ENCODE peak calls at places on chromosome 15, in eight cellular contexts. One of them, this sample, is unnamed.

GRCh38 chr15:51969728-51970127 is 1.9 kb downstream of the LEO1 start:
- DNase-seq in psoas muscle: no peak
- DNase-seq in uterus: no peak
- DNase-seq in tibial nerve: no peak
- DNase-seq in testis: no peak
- DNase-seq in fibroblast of lung: no peak
- DNase-seq in stomach: no peak
- DNase-seq in CD8-positive, alpha-beta T cell: no peak
- DNase-seq in this sample: no peak

GRCh38 chr15:40441012-40441735 is 421 bp downstream of the BAHD1 start:
- DNase-seq in psoas muscle: no peak
- DNase-seq in uterus: no peak
- DNase-seq in tibial nerve: peak
- DNase-seq in testis: no peak
- DNase-seq in fibroblast of lung: no peak
- DNase-seq in stomach: no peak
- DNase-seq in CD8-positive, alpha-beta T cell: no peak
- DNase-seq in this sample: no peak

GRCh38 chr15:48889925-48890324 is 12.0 kb downstream of the EID1 start:
- DNase-seq in psoas muscle: no peak
- DNase-seq in uterus: no peak
- DNase-seq in tibial nerve: no peak
- DNase-seq in testis: no peak
- DNase-seq in fibroblast of lung: no peak
- DNase-seq in stomach: no peak
- DNase-seq in CD8-positive, alpha-beta T cell: no peak
- DNase-seq in this sample: no peak

GRCh38 chr15:94154255-94154654 is 77.1 kb upstream of the MCTP2 start:
- DNase-seq in psoas muscle: no peak
- DNase-seq in uterus: no peak
- DNase-seq in tibial nerve: no peak
- DNase-seq in testis: no peak
- DNase-seq in fibroblast of lung: no peak
- DNase-seq in stomach: no peak
- DNase-seq in CD8-positive, alpha-beta T cell: no peak
- DNase-seq in this sample: no peak

GRCh38 chr15:58564967-58565366 is 133.2 kb downstream of the LIPC start:
- DNase-seq in psoas muscle: no peak
- DNase-seq in uterus: no peak
- DNase-seq in tibial nerve: no peak
- DNase-seq in testis: no peak
- DNase-seq in fibroblast of lung: no peak
- DNase-seq in stomach: no peak
- DNase-seq in CD8-positive, alpha-beta T cell: no peak
- DNase-seq in this sample: no peak

GRCh38 chr15:60745469-60745971 is 266.6 kb upstream of the ICE2 start:
- DNase-seq in psoas muscle: peak
- DNase-seq in uterus: peak
- DNase-seq in tibial nerve: peak
- DNase-seq in testis: peak
- DNase-seq in fibroblast of lung: peak
- DNase-seq in stomach: no peak
- DNase-seq in CD8-positive, alpha-beta T cell: no peak
- DNase-seq in this sample: no peak

GRCh38 chr15:76229266-76229665 is 82.0 kb downstream of the ETFA start:
- DNase-seq in psoas muscle: no peak
- DNase-seq in uterus: no peak
- DNase-seq in tibial nerve: no peak
- DNase-seq in testis: no peak
- DNase-seq in fibroblast of lung: no peak
- DNase-seq in stomach: no peak
- DNase-seq in CD8-positive, alpha-beta T cell: no peak
- DNase-seq in this sample: no peak

GRCh38 chr15:52556524-52556923 is 12.3 kb downstream of the ARPP19 start:
- DNase-seq in psoas muscle: no peak
- DNase-seq in uterus: no peak
- DNase-seq in tibial nerve: no peak
- DNase-seq in testis: no peak
- DNase-seq in fibroblast of lung: no peak
- DNase-seq in stomach: no peak
- DNase-seq in CD8-positive, alpha-beta T cell: no peak
- DNase-seq in this sample: no peak

GRCh38 chr15:39360417-39360816 is 220.5 kb upstream of the THBS1 start:
- DNase-seq in psoas muscle: no peak
- DNase-seq in uterus: no peak
- DNase-seq in tibial nerve: no peak
- DNase-seq in testis: no peak
- DNase-seq in fibroblast of lung: no peak
- DNase-seq in stomach: no peak
- DNase-seq in CD8-positive, alpha-beta T cell: no peak
- DNase-seq in this sample: no peak

GRCh38 chr15:91853501-91853967 is at the start of gene SLCO3A1:
- DNase-seq in psoas muscle: peak
- DNase-seq in uterus: peak
- DNase-seq in tibial nerve: peak
- DNase-seq in testis: peak
- DNase-seq in fibroblast of lung: peak
- DNase-seq in stomach: peak
- DNase-seq in CD8-positive, alpha-beta T cell: peak
- DNase-seq in this sample: peak

GRCh38 chr15:43868412-43868811 is 41.6 kb downstream of the WDR76 start:
- DNase-seq in psoas muscle: no peak
- DNase-seq in uterus: no peak
- DNase-seq in tibial nerve: no peak
- DNase-seq in testis: no peak
- DNase-seq in fibroblast of lung: no peak
- DNase-seq in stomach: no peak
- DNase-seq in CD8-positive, alpha-beta T cell: no peak
- DNase-seq in this sample: no peak

GRCh38 chr15:77025066-77025435 is 30.1 kb downstream of the PSTPIP1 start:
- DNase-seq in psoas muscle: no peak
- DNase-seq in uterus: peak
- DNase-seq in tibial nerve: peak
- DNase-seq in testis: no peak
- DNase-seq in fibroblast of lung: no peak
- DNase-seq in stomach: no peak
- DNase-seq in CD8-positive, alpha-beta T cell: no peak
- DNase-seq in this sample: peak

DNA sequence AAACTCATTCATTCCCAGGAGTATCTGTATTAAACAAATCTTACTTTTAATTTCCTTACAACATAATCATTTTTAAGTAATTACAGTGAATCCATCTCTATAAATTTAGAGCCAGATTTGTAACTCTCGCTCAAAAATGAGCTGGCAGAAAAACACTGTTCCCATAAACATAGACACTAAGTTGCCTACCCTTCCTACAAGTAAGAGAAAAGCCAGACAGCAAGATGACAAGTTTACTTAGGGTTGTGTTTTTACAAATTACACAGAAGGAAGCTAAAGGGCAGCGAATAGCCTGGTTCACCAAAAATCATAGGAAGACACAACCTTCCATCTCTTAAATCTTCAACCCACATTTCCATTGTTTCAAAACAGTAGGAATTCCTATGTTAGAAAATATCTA is 21.8 kb downstream of the HERC1 start:
- DNase-seq in psoas muscle: no peak
- DNase-seq in uterus: no peak
- DNase-seq in tibial nerve: no peak
- DNase-seq in testis: no peak
- DNase-seq in fibroblast of lung: no peak
- DNase-seq in stomach: no peak
- DNase-seq in CD8-positive, alpha-beta T cell: no peak
- DNase-seq in this sample: no peak
- TF ChIP-seq CTCF in psoas muscle: no peak
- TF ChIP-seq CTCF in uterus: no peak
- TF ChIP-seq CTCF in tibial nerve: no peak
- TF ChIP-seq CTCF in testis: no peak
- TF ChIP-seq CTCF in fibroblast of lung: no peak
- TF ChIP-seq CTCF in stomach: no peak
- TF ChIP-seq CTCF in CD8-positive, alpha-beta T cell: no peak
- TF ChIP-seq CTCF in this sample: no peak

DNA sequence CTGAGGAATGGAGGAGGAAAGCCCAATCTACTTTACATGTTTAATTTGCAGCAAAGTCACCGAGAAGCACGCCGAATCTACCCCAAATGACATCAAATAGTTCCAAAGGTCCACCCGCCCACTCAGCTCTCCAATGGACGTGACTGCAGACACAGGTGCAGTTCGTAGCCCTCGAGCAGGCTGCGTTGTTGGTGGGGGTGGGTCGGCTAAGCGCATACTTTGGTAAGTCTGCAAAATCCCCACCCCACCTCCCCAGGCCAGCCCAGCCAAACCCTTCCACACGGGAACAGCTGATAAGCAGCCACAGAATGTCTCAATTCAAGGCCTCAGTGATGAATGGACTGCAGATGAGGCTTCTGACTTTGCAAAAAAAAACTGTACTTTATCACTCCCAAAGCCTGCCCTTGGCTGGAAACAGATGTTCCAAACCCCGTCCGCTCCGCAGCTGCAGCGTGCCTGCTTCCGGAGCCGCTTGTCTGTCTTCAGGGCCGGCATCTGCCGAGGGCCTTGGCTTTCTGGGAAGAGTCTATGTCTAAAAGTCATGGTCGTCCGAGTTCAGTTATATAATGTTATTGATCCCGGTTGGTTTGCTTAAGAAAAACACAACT is 38.2 kb downstream of the PCSK6 start:
- DNase-seq in psoas muscle: peak
- DNase-seq in uterus: peak
- DNase-seq in tibial nerve: peak
- DNase-seq in testis: peak
- DNase-seq in fibroblast of lung: peak
- DNase-seq in stomach: no peak
- DNase-seq in CD8-positive, alpha-beta T cell: no peak
- DNase-seq in this sample: peak
- H3K27ac ChIP-seq in psoas muscle: peak
- H3K27ac ChIP-seq in uterus: peak
- H3K27ac ChIP-seq in tibial nerve: no peak
- H3K27ac ChIP-seq in testis: peak
- H3K27ac ChIP-seq in fibroblast of lung: no peak
- H3K27ac ChIP-seq in stomach: peak
- H3K27ac ChIP-seq in CD8-positive, alpha-beta T cell: no peak
- H3K27ac ChIP-seq in this sample: peak

GRCh38 chr15:71125831-71126453 is 10.7 kb downstream of the THSD4 start:
- DNase-seq in psoas muscle: no peak
- DNase-seq in uterus: no peak
- DNase-seq in tibial nerve: no peak
- DNase-seq in testis: no peak
- DNase-seq in fibroblast of lung: peak
- DNase-seq in stomach: no peak
- DNase-seq in CD8-positive, alpha-beta T cell: no peak
- DNase-seq in this sample: no peak
- TF ChIP-seq CTCF in psoas muscle: peak
- TF ChIP-seq CTCF in uterus: no peak
- TF ChIP-seq CTCF in tibial nerve: no peak
- TF ChIP-seq CTCF in testis: no peak
- TF ChIP-seq CTCF in fibroblast of lung: peak
- TF ChIP-seq CTCF in stomach: no peak
- TF ChIP-seq CTCF in CD8-positive, alpha-beta T cell: no peak
- TF ChIP-seq CTCF in this sample: no peak

GRCh38 chr15:90469723-90470122 is 60.0 kb upstream of the CRTC3 start:
- DNase-seq in psoas muscle: no peak
- DNase-seq in uterus: no peak
- DNase-seq in tibial nerve: no peak
- DNase-seq in testis: no peak
- DNase-seq in fibroblast of lung: no peak
- DNase-seq in stomach: no peak
- DNase-seq in CD8-positive, alpha-beta T cell: no peak
- DNase-seq in this sample: no peak

GRCh38 chr15:90471126-90471525 is 58.6 kb upstream of the CRTC3 start:
- DNase-seq in psoas muscle: no peak
- DNase-seq in uterus: no peak
- DNase-seq in tibial nerve: no peak
- DNase-seq in testis: no peak
- DNase-seq in fibroblast of lung: no peak
- DNase-seq in stomach: no peak
- DNase-seq in CD8-positive, alpha-beta T cell: no peak
- DNase-seq in this sample: no peak

GRCh38 chr15:90471769-90472168 is 58.0 kb upstream of the CRTC3 start:
- DNase-seq in psoas muscle: no peak
- DNase-seq in uterus: no peak
- DNase-seq in tibial nerve: no peak
- DNase-seq in testis: no peak
- DNase-seq in fibroblast of lung: no peak
- DNase-seq in stomach: no peak
- DNase-seq in CD8-positive, alpha-beta T cell: no peak
- DNase-seq in this sample: no peak

GRCh38 chr15:90465930-90466567 is 63.7 kb upstream of the CRTC3 start:
- DNase-seq in psoas muscle: no peak
- DNase-seq in uterus: no peak
- DNase-seq in tibial nerve: no peak
- DNase-seq in testis: no peak
- DNase-seq in fibroblast of lung: no peak
- DNase-seq in stomach: no peak
- DNase-seq in CD8-positive, alpha-beta T cell: no peak
- DNase-seq in this sample: no peak

GRCh38 chr15:90470453-90470852 is 59.3 kb upstream of the CRTC3 start:
- DNase-seq in psoas muscle: no peak
- DNase-seq in uterus: no peak
- DNase-seq in tibial nerve: no peak
- DNase-seq in testis: no peak
- DNase-seq in fibroblast of lung: no peak
- DNase-seq in stomach: no peak
- DNase-seq in CD8-positive, alpha-beta T cell: no peak
- DNase-seq in this sample: no peak
- H3K27ac ChIP-seq in psoas muscle: peak
- H3K27ac ChIP-seq in uterus: peak
- H3K27ac ChIP-seq in tibial nerve: no peak
- H3K27ac ChIP-seq in testis: no peak
- H3K27ac ChIP-seq in fibroblast of lung: no peak
- H3K27ac ChIP-seq in stomach: no peak
- H3K27ac ChIP-seq in CD8-positive, alpha-beta T cell: no peak
- H3K27ac ChIP-seq in this sample: peak

GRCh38 chr15:38299216-38299615 is 46.6 kb downstream of the SPRED1 start:
- DNase-seq in psoas muscle: no peak
- DNase-seq in uterus: no peak
- DNase-seq in tibial nerve: no peak
- DNase-seq in testis: no peak
- DNase-seq in fibroblast of lung: peak
- DNase-seq in stomach: no peak
- DNase-seq in CD8-positive, alpha-beta T cell: no peak
- DNase-seq in this sample: no peak

GRCh38 chr15:38297623-38298388 is 45.2 kb downstream of the SPRED1 start:
- DNase-seq in psoas muscle: no peak
- DNase-seq in uterus: no peak
- DNase-seq in tibial nerve: no peak
- DNase-seq in testis: no peak
- DNase-seq in fibroblast of lung: peak
- DNase-seq in stomach: no peak
- DNase-seq in CD8-positive, alpha-beta T cell: no peak
- DNase-seq in this sample: no peak

GRCh38 chr15:38304486-38304885 is 51.9 kb downstream of the SPRED1 start:
- DNase-seq in psoas muscle: no peak
- DNase-seq in uterus: no peak
- DNase-seq in tibial nerve: no peak
- DNase-seq in testis: no peak
- DNase-seq in fibroblast of lung: no peak
- DNase-seq in stomach: no peak
- DNase-seq in CD8-positive, alpha-beta T cell: no peak
- DNase-seq in this sample: no peak

DNA sequence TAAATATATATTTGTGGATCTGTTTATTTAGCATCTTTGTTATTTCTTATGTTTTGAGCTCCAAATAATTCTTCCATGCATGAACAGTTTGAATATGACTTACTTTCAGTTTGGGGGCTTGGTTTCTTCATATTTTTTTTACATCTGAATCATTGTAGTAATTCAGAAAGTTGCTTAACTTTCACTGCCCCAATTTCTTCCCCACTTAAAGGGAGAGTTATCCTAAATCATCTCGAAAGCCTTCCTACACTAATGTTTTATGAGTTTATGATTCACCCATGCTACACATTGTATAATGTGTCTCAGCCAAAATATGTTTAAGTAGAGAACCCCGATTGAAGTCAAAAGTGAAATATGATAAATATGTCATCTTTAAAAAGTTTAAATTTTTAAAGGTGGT is 47.8 kb downstream of the SPRED1 start:
- DNase-seq in psoas muscle: no peak
- DNase-seq in uterus: no peak
- DNase-seq in tibial nerve: no peak
- DNase-seq in testis: no peak
- DNase-seq in fibroblast of lung: peak
- DNase-seq in stomach: no peak
- DNase-seq in CD8-positive, alpha-beta T cell: no peak
- DNase-seq in this sample: no peak
- TF ChIP-seq CTCF in psoas muscle: no peak
- TF ChIP-seq CTCF in uterus: no peak
- TF ChIP-seq CTCF in tibial nerve: no peak
- TF ChIP-seq CTCF in testis: no peak
- TF ChIP-seq CTCF in fibroblast of lung: no peak
- TF ChIP-seq CTCF in stomach: no peak
- TF ChIP-seq CTCF in CD8-positive, alpha-beta T cell: no peak
- TF ChIP-seq CTCF in this sample: no peak

This sample was measured in dorsolateral prefrontal cortex.